ENCODE peak calls at places on chromosomes 13 and 19, in four cellular contexts. T, D, X and O are unnamed samples.

GRCh38 chr19:42420055-42420544 is 7.1 kb downstream of the LIPE start:
- DNase-seq in D (peak), X (peak), T (peak), O (peak)

GRCh38 chr19:13839938-13840750 is 36.8 kb upstream of the NANOS3 start:
- DNase-seq in T (no peak), D (no peak), X (peak), O (peak)

GRCh38 chr13:70339738-70340137 is 231.5 kb upstream of the KLHL1 start:
- DNase-seq in D (no peak), T (no peak), X (no peak), O (no peak)

GRCh38 chr13:51684076-51684475 is 99.8 kb downstream of the WDFY2 start:
- DNase-seq in X (peak), D (no peak), T (no peak), O (peak)

GRCh38 chr13:42486711-42487198 is 87.2 kb upstream of the TNFSF11 start:
- DNase-seq in X (peak), T (no peak), D (no peak), O (peak)

GRCh38 chr13:80116107-80116506 is 224.8 kb downstream of the SPRY2 start:
- DNase-seq in X (peak), T (no peak), D (no peak), O (peak)

GRCh38 chr13:40490086-40490723 is 176.2 kb downstream of the FOXO1 start:
- DNase-seq in X (no peak), T (no peak), D (peak), O (no peak)

GRCh38 chr19:39110263-39110967 is 15.2 kb upstream of the PAK4 start:
- DNase-seq in X (no peak), D (peak), T (peak), O (peak)

GRCh38 chr19:9914315-9915207 is 21.8 kb downstream of the OLFM2 start:
- DNase-seq in X (peak), D (peak), T (peak), O (peak)

GRCh38 chr19:3590991-3591659 is 5.8 kb downstream of the GIPC3 start:
- DNase-seq in X (no peak), T (no peak), D (no peak), O (no peak)

GRCh38 chr19:38537071-38537847 is 80.5 kb downstream of the MAP4K1 start:
- DNase-seq in X (no peak), T (no peak), D (no peak), O (peak)

GRCh38 chr19:6753178-6754031 is 13.8 kb downstream of the SH2D3A start:
- DNase-seq in X (peak), T (peak), D (peak), O (peak)

GRCh38 chr19:49058592-49058991 is 1.0 kb upstream of the CGB7 start:
- DNase-seq in D (no peak), T (peak), X (peak), O (peak)

GRCh38 chr13:51230473-51231105 is 8.4 kb downstream of the FAM124A start:
- DNase-seq in X (peak), D (no peak), T (no peak), O (peak)

GRCh38 chr19:51259348-51260245 is 8.7 kb downstream of the SIGLECL1 start:
- DNase-seq in T (peak), D (peak), X (no peak), O (peak)

GRCh38 chr13:93450226-93450625 is 223.6 kb downstream of the GPC6 start:
- DNase-seq in T (no peak), X (peak), D (no peak), O (peak)

GRCh38 chr19:6227941-6228325 is 51.8 kb downstream of the MLLT1 start:
- DNase-seq in X (no peak), T (no peak), D (no peak), O (no peak)

GRCh38 chr19:28887920-28888618 is 324.9 kb downstream of the UQCRFS1 start:
- DNase-seq in D (no peak), X (no peak), T (no peak), O (no peak)

GRCh38 chr13:44051405-44051804 is 171.7 kb downstream of the LACC1 start:
- DNase-seq in X (no peak), T (no peak), D (no peak), O (no peak)

GRCh38 chr19:1768248-1768647 is 14.9 kb downstream of the ONECUT3 start:
- DNase-seq in T (no peak), D (no peak), X (no peak), O (peak)

GRCh38 chr19:5484398-5485285 is 29.4 kb downstream of the ZNRF4 start:
- DNase-seq in X (peak), D (no peak), T (no peak), O (no peak)

GRCh38 chr19:40808497-40808896 is 9.5 kb downstream of the EGLN2 start:
- DNase-seq in X (no peak), T (no peak), D (no peak), O (no peak)

GRCh38 chr19:40809358-40810086 is 10.5 kb downstream of the EGLN2 start:
- DNase-seq in T (no peak), D (no peak), X (no peak), O (no peak)

GRCh38 chr19:40810160-40810559 is 11.2 kb downstream of the EGLN2 start:
- DNase-seq in D (no peak), T (no peak), X (no peak), O (no peak)

GRCh38 chr19:40813182-40813581 is 14.2 kb downstream of the EGLN2 start:
- DNase-seq in T (no peak), X (no peak), D (no peak), O (no peak)

GRCh38 chr19:40811478-40812341 is 12.7 kb downstream of the EGLN2 start:
- DNase-seq in T (no peak), X (no peak), D (peak), O (no peak)
- H3K4me3 ChIP-seq in T (no peak), X (no peak), D (peak), O (no peak)

GRCh38 chr13:110615005-110615321 is 382 bp upstream of the NAXD start:
- DNase-seq in D (no peak), T (no peak), X (no peak), O (no peak)
- H3K4me3 ChIP-seq in D (peak), T (peak), X (peak), O (peak)

DNA sequence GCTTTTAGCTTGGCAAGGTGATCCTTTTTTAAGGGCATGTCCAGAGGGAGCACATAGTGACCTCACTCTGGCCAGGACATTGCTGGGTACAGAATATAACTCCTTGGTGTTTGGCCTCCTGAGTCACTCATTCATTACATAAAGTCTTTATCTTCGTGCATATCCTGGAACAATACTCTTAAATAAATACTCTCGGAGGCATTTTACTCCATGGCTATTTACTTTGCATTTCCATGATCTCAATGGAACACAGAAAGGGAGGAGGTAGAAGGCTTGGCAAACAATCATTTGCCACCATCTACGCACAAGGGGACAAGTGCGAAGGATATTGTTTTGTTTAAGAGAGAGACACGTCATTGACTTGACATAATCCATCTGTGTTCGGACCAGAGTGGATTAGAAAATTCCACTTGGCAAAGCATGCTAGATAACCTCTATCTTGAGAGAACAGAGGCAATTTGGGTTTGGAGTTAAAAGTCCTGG is 210.0 kb downstream of the IRS2 start:
- DNase-seq in D (no peak), T (no peak), X (no peak), O (no peak)
- H3K4me3 ChIP-seq in D (no peak), T (no peak), X (no peak), O (no peak)

DNA sequence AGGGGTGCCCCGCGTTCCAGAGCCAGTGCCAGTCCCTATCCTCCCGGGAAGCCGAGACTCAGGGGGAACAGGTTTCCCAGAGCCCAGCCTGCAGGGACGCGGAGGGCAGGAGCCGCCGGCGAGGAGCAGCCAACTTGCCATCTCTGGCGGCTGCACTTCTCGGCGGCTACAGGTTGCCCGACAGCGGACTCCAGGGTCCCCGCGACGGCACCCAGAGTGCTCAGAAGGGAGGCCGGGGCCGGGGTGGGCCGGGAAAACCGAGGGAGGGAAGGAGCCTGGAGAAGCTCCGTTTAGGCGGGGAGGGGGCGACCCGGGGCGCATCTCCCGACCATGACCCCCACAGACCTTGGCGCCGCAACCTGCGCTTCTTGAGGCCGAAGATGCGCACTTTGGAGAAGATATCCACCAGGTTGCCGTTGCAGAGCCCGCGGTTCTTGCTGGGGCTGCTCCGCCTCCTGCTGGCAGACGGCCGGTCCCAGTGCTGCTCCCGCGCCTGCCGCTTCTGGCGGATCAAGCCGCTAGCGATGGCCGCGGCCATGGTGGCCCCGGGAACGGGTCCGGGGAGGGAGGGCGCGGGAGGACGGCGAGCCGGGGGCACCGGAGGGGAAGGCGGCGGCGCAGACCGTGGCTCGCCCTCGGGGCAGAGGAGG is 463.8 kb downstream of the ITGBL1 start:
- DNase-seq in D (no peak), X (peak), T (no peak), O (peak)
- H3K4me3 ChIP-seq in D (no peak), X (no peak), T (no peak), O (no peak)

DNA sequence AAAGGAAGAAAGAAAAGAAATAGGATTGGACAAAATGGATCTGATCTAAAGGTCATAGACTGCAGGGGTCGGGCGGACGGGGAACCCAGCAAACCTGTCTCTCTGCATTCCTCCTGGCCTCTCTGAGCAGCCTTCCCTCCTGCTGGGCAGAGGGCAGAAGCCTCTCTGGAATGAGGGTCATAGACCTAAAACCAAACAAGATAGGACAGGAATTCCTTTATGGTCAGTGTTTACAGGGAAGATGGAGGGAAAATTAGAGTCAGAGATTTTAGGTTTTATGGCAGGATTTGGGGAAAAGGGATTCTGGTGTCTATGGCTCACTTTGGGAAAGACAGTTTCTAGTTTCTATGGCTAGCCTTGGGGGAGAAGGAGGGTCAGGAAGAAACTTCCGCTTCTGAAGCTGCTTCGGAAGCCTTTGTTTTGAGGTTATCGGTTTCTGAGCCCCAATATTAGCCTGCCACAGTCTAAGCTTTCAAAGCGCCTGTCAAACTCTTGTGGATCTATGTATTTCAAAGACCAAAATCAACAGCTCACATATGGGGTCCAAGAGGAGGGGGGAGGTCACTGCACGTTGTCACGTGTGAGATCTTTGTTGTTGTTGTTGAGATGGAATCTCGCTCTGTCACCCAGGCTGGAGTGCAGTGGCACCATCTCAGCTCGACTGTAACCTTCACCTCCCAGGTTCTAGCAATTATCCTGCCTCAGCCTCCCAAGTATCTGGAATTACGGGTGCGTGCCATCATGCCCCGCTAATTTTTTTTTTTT is 18.9 kb upstream of the DPRX start:
- DNase-seq in X (no peak), T (no peak), D (no peak), O (no peak)
- H3K4me3 ChIP-seq in X (no peak), T (no peak), D (no peak), O (no peak)